ENCODE peak calls at places on chromosomes 6 and 20, in four cellular contexts. J is K562, V is GM12878, D is HL-60. B is an unnamed sample.

GRCh38 chr6:166640342-166641043 is 13.4 kb upstream of the RPS6KA2 start:
- DNase-seq in J (no peak), V (no peak), D (no peak), B (no peak)

GRCh38 chr6:161453558-161453957 is 179.7 kb upstream of the AGPAT4 start:
- DNase-seq in J (no peak), V (no peak), D (no peak), B (no peak)

GRCh38 chr6:135281227-135281626 is 100.1 kb downstream of the MYB start:
- DNase-seq in J (no peak), V (no peak), D (peak), B (no peak)

GRCh38 chr20:45470262-45470931 is 844 bp downstream of the WFDC2 start:
- DNase-seq in J (no peak), V (no peak), D (no peak), B (no peak)

GRCh38 chr6:53658992-53659391 is 6.6 kb downstream of the KLHL31 start:
- DNase-seq in J (no peak), V (no peak), D (no peak), B (no peak)

GRCh38 chr20:3218307-3218988 is 9.2 kb downstream of the ITPA start:
- DNase-seq in J (peak), V (no peak), D (no peak), B (peak)

GRCh38 chr20:3106658-3107463 is 22.3 kb upstream of the AVP start:
- DNase-seq in J (no peak), V (no peak), D (no peak), B (no peak)

GRCh38 chr6:106534564-106534982 is 94.7 kb downstream of the RTN4IP1 start:
- DNase-seq in J (no peak), V (no peak), D (no peak), B (no peak)

GRCh38 chr6:139051396-139052070 is 23.0 kb downstream of the ABRACL start:
- DNase-seq in J (no peak), V (no peak), D (no peak), B (no peak)

GRCh38 chr6:46927066-46927465 is 5.3 kb upstream of the ADGRF5 start:
- DNase-seq in J (no peak), V (no peak), D (no peak), B (no peak)
- TF ChIP-seq SPI1 in J (no peak), V (no peak), D (no peak), B (no peak)

GRCh38 chr6:5201271-5201670 is 59.5 kb downstream of the LYRM4 start:
- DNase-seq in J (no peak), V (no peak), D (no peak), B (no peak)

GRCh38 chr6:5203571-5203970 is 57.2 kb downstream of the LYRM4 start:
- DNase-seq in J (no peak), V (no peak), D (no peak), B (no peak)

GRCh38 chr6:5202206-5202605 is 58.5 kb downstream of the LYRM4 start:
- DNase-seq in J (no peak), V (no peak), D (no peak), B (no peak)

GRCh38 chr6:5204340-5204739 is 56.4 kb downstream of the LYRM4 start:
- DNase-seq in J (no peak), V (no peak), D (peak), B (no peak)

GRCh38 chr6:5202941-5203340 is 57.8 kb downstream of the LYRM4 start:
- DNase-seq in J (no peak), V (no peak), D (no peak), B (no peak)
- TF ChIP-seq SPI1 in J (no peak), V (no peak), D (no peak), B (no peak)

GRCh38 chr6:72084992-72085569 is 198.7 kb downstream of the RIMS1 start:
- DNase-seq in J (peak), V (no peak), D (no peak), B (no peak)
- TF ChIP-seq SPI1 in J (no peak), V (no peak), D (no peak), B (no peak)

GRCh38 chr20:58078741-58079522 is 149.5 kb downstream of the ANKRD60 start:
- DNase-seq in J (no peak), V (no peak), D (no peak), B (no peak)
- TF ChIP-seq SPI1 in J (no peak), V (no peak), D (no peak), B (no peak)

DNA sequence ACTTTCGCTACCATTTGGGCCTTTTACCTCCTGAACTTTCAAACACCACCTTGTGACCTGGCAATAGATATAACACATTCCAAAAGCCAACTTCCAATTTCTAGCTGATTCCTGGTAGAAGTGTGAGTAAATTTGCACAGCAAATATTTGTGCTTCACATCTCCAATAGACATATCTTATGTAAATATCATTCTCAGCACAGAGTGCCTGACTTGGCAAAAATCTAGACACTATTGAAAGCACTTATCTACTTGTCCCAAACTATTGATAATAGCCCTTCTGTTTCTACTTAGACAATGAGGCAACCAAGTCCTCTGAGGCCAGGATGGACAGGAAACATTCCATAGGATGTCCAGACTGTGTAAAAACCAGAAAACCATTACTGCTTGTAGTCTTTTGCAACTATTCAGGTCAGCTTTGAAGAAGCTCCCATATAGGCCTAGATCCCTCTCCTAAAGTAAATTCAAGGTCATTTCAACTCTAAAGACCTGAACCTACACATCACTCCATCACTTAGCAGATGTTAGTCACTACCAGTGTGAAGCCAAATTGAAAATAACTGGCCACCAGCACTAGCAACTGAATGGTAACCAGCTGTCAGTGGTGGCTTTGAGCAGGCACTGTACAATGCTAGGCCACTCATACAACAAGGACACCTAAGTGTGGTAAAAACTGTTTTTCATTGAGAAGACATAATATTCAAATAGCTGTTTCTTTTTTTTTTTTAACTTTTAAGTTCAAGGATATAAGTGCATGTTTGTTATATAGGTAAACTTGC is 95.3 kb upstream of the RSPO3 start:
- DNase-seq in J (no peak), V (no peak), D (no peak), B (no peak)
- TF ChIP-seq SPI1 in J (no peak), V (no peak), D (no peak), B (no peak)

DNA sequence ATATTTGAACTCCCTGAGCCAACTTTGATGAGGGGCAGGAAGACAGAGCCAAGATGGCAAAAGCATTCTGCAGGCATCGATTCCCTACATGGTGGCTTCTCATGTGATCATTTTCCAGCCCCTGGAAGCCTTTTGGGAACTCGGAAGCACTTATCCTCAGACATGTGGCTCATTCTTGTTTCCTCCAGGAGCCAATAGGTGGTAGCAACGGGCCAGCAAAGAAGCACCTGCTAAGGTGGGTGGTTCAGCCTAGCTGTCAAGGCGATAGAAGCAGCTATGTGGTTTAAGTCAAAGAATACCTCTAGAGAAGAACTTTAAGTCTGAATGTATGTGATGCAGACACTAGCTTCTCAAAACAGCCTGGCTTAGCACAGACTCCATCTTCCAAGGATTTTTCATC is 64.9 kb upstream of the PAX1 start:
- DNase-seq in J (peak), V (no peak), D (no peak), B (peak)
- TF ChIP-seq SPI1 in J (no peak), V (no peak), D (no peak), B (no peak)

GRCh38 chr6:33622456-33623431 is 1.6 kb downstream of the ITPR3 start:
- DNase-seq in J (peak), V (peak), D (no peak), B (no peak)

GRCh38 chr6:33621396-33622388 is 570 bp downstream of the ITPR3 start:
- DNase-seq in J (peak), V (no peak), D (no peak), B (peak)

GRCh38 chr6:33619166-33619565 is 2.0 kb upstream of the ITPR3 start:
- DNase-seq in J (no peak), V (no peak), D (no peak), B (no peak)

GRCh38 chr6:33620158-33620583 is 951 bp upstream of the ITPR3 start:
- DNase-seq in J (peak), V (no peak), D (no peak), B (no peak)

GRCh38 chr6:33620584-33621395 is at the start of gene ITPR3:
- DNase-seq in J (peak), V (peak), D (no peak), B (peak)
- TF ChIP-seq SPI1 in J (no peak), V (no peak), D (no peak), B (no peak)